ENCODE peak calls at places on chromosome 20, in six cellular contexts. One of them, this sample, is unnamed.

GRCh38 chr20:62818592-62819493 is 2.0 kb downstream of the COL9A3 start:
- DNase-seq in SHP77: peak
- DNase-seq in activated naive CD4-positive, alpha-beta T cell treated with anti-CD3 and anti-CD28 coated beads, Interleukin-2, amount 50 U/mL, for 16 hours: no peak
- DNase-seq in stimulated activated CD4-positive, alpha-beta T cell treated with anti-CD3 and anti-CD28 coated beads, TNF-alpha, amount 100 ng/mL, for 4 hours: no peak
- DNase-seq in pons: peak
- DNase-seq in activated T-cell treated with anti-CD3 and anti-CD28 coated beads for 1 hour: no peak
- DNase-seq in this sample: no peak

GRCh38 chr20:8388146-8388545 is 256.1 kb downstream of the PLCB1 start:
- DNase-seq in SHP77: no peak
- DNase-seq in pons: peak
- DNase-seq in activated T-cell treated with anti-CD3 and anti-CD28 coated beads for 1 hour: no peak
- DNase-seq in activated naive CD4-positive, alpha-beta T cell treated with anti-CD3 and anti-CD28 coated beads, Interleukin-2, amount 50 U/mL, for 16 hours: no peak
- DNase-seq in stimulated activated CD4-positive, alpha-beta T cell treated with anti-CD3 and anti-CD28 coated beads, TNF-alpha, amount 100 ng/mL, for 4 hours: no peak
- DNase-seq in this sample: no peak

GRCh38 chr20:32621071-32621913 is 36.2 kb upstream of the NOL4L start:
- DNase-seq in pons: no peak
- DNase-seq in activated naive CD4-positive, alpha-beta T cell treated with anti-CD3 and anti-CD28 coated beads, Interleukin-2, amount 50 U/mL, for 16 hours: no peak
- DNase-seq in stimulated activated CD4-positive, alpha-beta T cell treated with anti-CD3 and anti-CD28 coated beads, TNF-alpha, amount 100 ng/mL, for 4 hours: no peak
- DNase-seq in SHP77: no peak
- DNase-seq in activated T-cell treated with anti-CD3 and anti-CD28 coated beads for 1 hour: no peak
- DNase-seq in this sample: no peak

GRCh38 chr20:43843096-43843964 is 71.3 kb upstream of the TOX2 start:
- DNase-seq in activated naive CD4-positive, alpha-beta T cell treated with anti-CD3 and anti-CD28 coated beads, Interleukin-2, amount 50 U/mL, for 16 hours: no peak
- DNase-seq in pons: no peak
- DNase-seq in activated T-cell treated with anti-CD3 and anti-CD28 coated beads for 1 hour: no peak
- DNase-seq in SHP77: no peak
- DNase-seq in stimulated activated CD4-positive, alpha-beta T cell treated with anti-CD3 and anti-CD28 coated beads, TNF-alpha, amount 100 ng/mL, for 4 hours: no peak
- DNase-seq in this sample: no peak

GRCh38 chr20:39897781-39898466 is 791.1 kb downstream of the MAFB start:
- DNase-seq in SHP77: no peak
- DNase-seq in activated naive CD4-positive, alpha-beta T cell treated with anti-CD3 and anti-CD28 coated beads, Interleukin-2, amount 50 U/mL, for 16 hours: no peak
- DNase-seq in activated T-cell treated with anti-CD3 and anti-CD28 coated beads for 1 hour: no peak
- DNase-seq in pons: no peak
- DNase-seq in stimulated activated CD4-positive, alpha-beta T cell treated with anti-CD3 and anti-CD28 coated beads, TNF-alpha, amount 100 ng/mL, for 4 hours: no peak
- DNase-seq in this sample: no peak

GRCh38 chr20:32378461-32378860 is 20.3 kb downstream of the ASXL1 start:
- DNase-seq in activated naive CD4-positive, alpha-beta T cell treated with anti-CD3 and anti-CD28 coated beads, Interleukin-2, amount 50 U/mL, for 16 hours: no peak
- DNase-seq in activated T-cell treated with anti-CD3 and anti-CD28 coated beads for 1 hour: no peak
- DNase-seq in SHP77: no peak
- DNase-seq in pons: no peak
- DNase-seq in stimulated activated CD4-positive, alpha-beta T cell treated with anti-CD3 and anti-CD28 coated beads, TNF-alpha, amount 100 ng/mL, for 4 hours: no peak
- DNase-seq in this sample: no peak

GRCh38 chr20:24389686-24390085 is 79.7 kb upstream of the SYNDIG1 start:
- DNase-seq in activated T-cell treated with anti-CD3 and anti-CD28 coated beads for 1 hour: peak
- DNase-seq in pons: peak
- DNase-seq in stimulated activated CD4-positive, alpha-beta T cell treated with anti-CD3 and anti-CD28 coated beads, TNF-alpha, amount 100 ng/mL, for 4 hours: no peak
- DNase-seq in activated naive CD4-positive, alpha-beta T cell treated with anti-CD3 and anti-CD28 coated beads, Interleukin-2, amount 50 U/mL, for 16 hours: peak
- DNase-seq in SHP77: no peak
- DNase-seq in this sample: no peak

GRCh38 chr20:21258411-21258810 is 44.7 kb upstream of the XRN2 start:
- DNase-seq in stimulated activated CD4-positive, alpha-beta T cell treated with anti-CD3 and anti-CD28 coated beads, TNF-alpha, amount 100 ng/mL, for 4 hours: no peak
- DNase-seq in activated naive CD4-positive, alpha-beta T cell treated with anti-CD3 and anti-CD28 coated beads, Interleukin-2, amount 50 U/mL, for 16 hours: no peak
- DNase-seq in pons: no peak
- DNase-seq in activated T-cell treated with anti-CD3 and anti-CD28 coated beads for 1 hour: no peak
- DNase-seq in SHP77: no peak
- DNase-seq in this sample: no peak

GRCh38 chr20:25248501-25249172 is 752 bp downstream of the PYGB start:
- DNase-seq in pons: peak
- DNase-seq in activated T-cell treated with anti-CD3 and anti-CD28 coated beads for 1 hour: no peak
- DNase-seq in activated naive CD4-positive, alpha-beta T cell treated with anti-CD3 and anti-CD28 coated beads, Interleukin-2, amount 50 U/mL, for 16 hours: no peak
- DNase-seq in stimulated activated CD4-positive, alpha-beta T cell treated with anti-CD3 and anti-CD28 coated beads, TNF-alpha, amount 100 ng/mL, for 4 hours: peak
- DNase-seq in SHP77: peak
- DNase-seq in this sample: no peak

GRCh38 chr20:62952373-62953166 is at the start of gene SLC17A9:
- DNase-seq in stimulated activated CD4-positive, alpha-beta T cell treated with anti-CD3 and anti-CD28 coated beads, TNF-alpha, amount 100 ng/mL, for 4 hours: no peak
- DNase-seq in pons: no peak
- DNase-seq in activated naive CD4-positive, alpha-beta T cell treated with anti-CD3 and anti-CD28 coated beads, Interleukin-2, amount 50 U/mL, for 16 hours: no peak
- DNase-seq in SHP77: no peak
- DNase-seq in activated T-cell treated with anti-CD3 and anti-CD28 coated beads for 1 hour: no peak
- DNase-seq in this sample: no peak

GRCh38 chr20:62060631-62061541 is 4.8 kb downstream of the TAF4 start:
- DNase-seq in activated T-cell treated with anti-CD3 and anti-CD28 coated beads for 1 hour: no peak
- DNase-seq in pons: no peak
- DNase-seq in activated naive CD4-positive, alpha-beta T cell treated with anti-CD3 and anti-CD28 coated beads, Interleukin-2, amount 50 U/mL, for 16 hours: no peak
- DNase-seq in stimulated activated CD4-positive, alpha-beta T cell treated with anti-CD3 and anti-CD28 coated beads, TNF-alpha, amount 100 ng/mL, for 4 hours: no peak
- DNase-seq in SHP77: no peak
- DNase-seq in this sample: no peak

GRCh38 chr20:9256359-9256758 is 187.5 kb downstream of the PLCB4 start:
- DNase-seq in activated naive CD4-positive, alpha-beta T cell treated with anti-CD3 and anti-CD28 coated beads, Interleukin-2, amount 50 U/mL, for 16 hours: no peak
- DNase-seq in pons: no peak
- DNase-seq in activated T-cell treated with anti-CD3 and anti-CD28 coated beads for 1 hour: no peak
- DNase-seq in SHP77: no peak
- DNase-seq in stimulated activated CD4-positive, alpha-beta T cell treated with anti-CD3 and anti-CD28 coated beads, TNF-alpha, amount 100 ng/mL, for 4 hours: no peak
- DNase-seq in this sample: no peak

This sample was measured in T-helper 9 cell.